ENCODE peak calls at places on chromosomes 6 and 20, in six cellular contexts. C is HCT116, P is H1, Y is K562, Q is GM12878, E is HepG2. I is an unnamed sample.
A peak's percentile ranks its signal among the peaks of the same experiment; 100 is the strongest.

GRCh38 chr20:10131612-10132345 is 86.9 kb upstream of the SNAP25 start:
- DNase-seq in C (no peak), P (peak; percentile 54), Y (no peak), Q (no peak), E (no peak), I (no peak)

GRCh38 chr6:40383348-40384115 is 203.6 kb downstream of the LRFN2 start:
- DNase-seq in C (no peak), P (no peak), Y (no peak), Q (no peak), E (no peak), I (no peak)

GRCh38 chr6:52365871-52366540 is 4.1 kb downstream of the PAQR8 start:
- DNase-seq in C (no peak), P (no peak), Y (no peak), Q (no peak), E (no peak), I (no peak)

GRCh38 chr20:51014797-51015722 is 7.8 kb downstream of the KCNG1 start:
- DNase-seq in C (no peak), P (peak; percentile 93), Y (peak; percentile 68), Q (no peak), E (peak; percentile 47), I (peak; percentile 76)

GRCh38 chr20:50527068-50527605 is 17.0 kb downstream of the PTPN1 start:
- DNase-seq in C (no peak), P (no peak), Y (no peak), Q (no peak), E (no peak), I (no peak)

GRCh38 chr6:111150577-111150976 is 63.3 kb downstream of the SLC16A10 start:
- DNase-seq in C (no peak), P (no peak), Y (no peak), Q (no peak), E (no peak), I (no peak)

GRCh38 chr20:11511816-11512215 is 405.9 kb upstream of the BTBD3 start:
- DNase-seq in C (no peak), P (no peak), Y (no peak), Q (peak; percentile 5), E (no peak), I (no peak)

GRCh38 chr6:141252828-141253608 is 879.7 kb upstream of the GJE1 start:
- DNase-seq in C (no peak), P (no peak), Y (no peak), Q (no peak), E (no peak), I (no peak)

GRCh38 chr6:87553159-87553765 is 36.5 kb downstream of the RARS2 start:
- DNase-seq in C (no peak), P (no peak), Y (no peak), Q (no peak), E (no peak), I (peak; percentile 12)

GRCh38 chr6:163579111-163579879 is 164.8 kb downstream of the QKI start:
- DNase-seq in C (no peak), P (no peak), Y (peak; percentile 26), Q (no peak), E (no peak), I (no peak)

GRCh38 chr6:129860901-129861665 is at the start of gene TMEM244:
- DNase-seq in C (no peak), P (no peak), Y (no peak), Q (no peak), E (no peak), I (no peak)

GRCh38 chr20:13891575-13891974 is 98.8 kb downstream of the SEL1L2 start:
- DNase-seq in C (no peak), P (no peak), Y (no peak), Q (no peak), E (no peak), I (no peak)

GRCh38 chr20:56381501-56381900 is 10.5 kb downstream of the AURKA start:
- DNase-seq in C (no peak), P (no peak), Y (no peak), Q (no peak), E (no peak), I (no peak)

GRCh38 chr6:161393292-161393691 is 119.4 kb upstream of the AGPAT4 start:
- DNase-seq in C (no peak), P (no peak), Y (no peak), Q (no peak), E (no peak), I (no peak)

GRCh38 chr20:20217626-20218025 is 150.3 kb upstream of the INSM1 start:
- DNase-seq in C (no peak), P (no peak), Y (no peak), Q (no peak), E (no peak), I (no peak)

GRCh38 chr6:122276637-122277036 is 122.8 kb upstream of the HSF2 start:
- DNase-seq in C (no peak), P (no peak), Y (no peak), Q (no peak), E (no peak), I (no peak)

GRCh38 chr6:5671162-5671561 is 335.6 kb downstream of the NRN1 start:
- DNase-seq in C (no peak), P (no peak), Y (peak; percentile 26), Q (no peak), E (peak; percentile 28), I (no peak)

GRCh38 chr6:56573624-56574023 is 69.1 kb downstream of the DST start:
- DNase-seq in C (no peak), P (no peak), Y (no peak), Q (no peak), E (peak; percentile 19), I (no peak)

GRCh38 chr20:23669866-23670265 is 19.0 kb downstream of the CST4 start:
- DNase-seq in C (no peak), P (no peak), Y (no peak), Q (no peak), E (no peak), I (no peak)

GRCh38 chr20:41002842-41003142 is 25.8 kb upstream of the TOP1 start:
- DNase-seq in C (no peak), P (no peak), Y (no peak), Q (no peak), E (no peak), I (no peak)

GRCh38 chr20:41003143-41003932 is 25.3 kb upstream of the TOP1 start:
- DNase-seq in C (peak; percentile 98), P (no peak), Y (peak; percentile 61), Q (no peak), E (peak; percentile 99), I (peak; percentile 76)

GRCh38 chr20:41000628-41001027 is 28.0 kb upstream of the TOP1 start:
- DNase-seq in C (no peak), P (no peak), Y (no peak), Q (no peak), E (no peak), I (no peak)

GRCh38 chr20:40999841-41000240 is 28.8 kb upstream of the TOP1 start:
- DNase-seq in C (no peak), P (no peak), Y (no peak), Q (no peak), E (no peak), I (no peak)

DNA sequence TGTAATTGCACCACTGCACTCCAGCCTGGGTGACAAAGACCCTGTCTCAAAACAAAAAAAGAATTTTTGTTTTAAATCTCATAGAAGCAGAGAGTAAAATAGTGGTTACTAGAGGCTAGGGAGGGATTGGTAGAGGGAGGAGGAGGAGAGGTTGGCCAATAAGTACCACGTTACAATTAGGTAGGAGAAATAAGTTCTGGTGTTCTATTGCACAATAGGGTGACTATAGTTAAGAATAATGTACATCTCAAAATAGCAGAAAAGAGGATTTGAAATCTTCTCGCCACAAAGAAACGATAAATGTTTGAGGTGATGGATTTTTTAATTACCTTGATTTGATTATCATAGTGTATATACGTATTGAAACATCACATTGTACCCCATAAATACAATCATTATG is 27.1 kb upstream of the TOP1 start:
- DNase-seq in C (no peak), P (no peak), Y (no peak), Q (no peak), E (no peak), I (no peak)
- TF ChIP-seq JUND in C (no peak), P (no peak), Y (no peak), Q (no peak), E (no peak), I (no peak)

DNA sequence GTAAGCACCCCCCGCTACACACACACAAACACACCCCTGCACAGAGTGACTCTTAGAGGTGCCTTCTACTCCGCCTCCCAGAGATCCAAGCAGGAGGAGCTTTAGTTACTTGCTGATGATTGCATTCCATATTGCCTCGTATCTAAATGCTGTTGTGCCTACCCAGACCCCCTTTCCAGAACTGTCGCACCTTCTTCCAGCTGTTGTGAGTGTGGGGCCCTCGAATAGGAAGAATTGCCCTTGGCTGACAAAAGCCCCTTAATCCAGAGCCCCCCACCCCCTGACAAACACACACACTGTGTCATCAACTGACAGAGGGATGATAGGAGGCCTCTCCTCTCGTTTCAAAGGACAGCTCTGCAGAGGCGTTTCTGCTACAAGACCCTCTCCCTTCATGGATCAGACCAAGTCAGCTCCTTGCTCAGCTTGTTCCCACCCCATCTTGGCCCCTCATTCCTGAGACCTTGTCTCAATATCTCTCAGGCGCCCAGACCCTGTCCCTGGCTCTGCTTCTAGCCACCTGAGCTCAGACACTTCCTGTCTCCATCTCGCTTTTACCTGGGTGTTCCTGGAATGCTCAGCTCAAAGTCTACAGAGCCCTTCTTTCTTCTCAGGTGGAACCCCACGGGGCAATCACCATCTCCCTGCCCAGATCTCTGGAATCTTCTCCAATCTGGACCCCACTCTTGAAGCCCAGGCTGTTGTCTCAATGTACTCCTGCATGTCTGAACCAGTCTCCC is 4.0 kb upstream of the VSX1 start:
- DNase-seq in C (no peak), P (no peak), Y (no peak), Q (no peak), E (no peak), I (no peak)
- TF ChIP-seq JUND in C (no peak), P (no peak), Y (no peak), Q (no peak), E (no peak), I (no peak)

DNA sequence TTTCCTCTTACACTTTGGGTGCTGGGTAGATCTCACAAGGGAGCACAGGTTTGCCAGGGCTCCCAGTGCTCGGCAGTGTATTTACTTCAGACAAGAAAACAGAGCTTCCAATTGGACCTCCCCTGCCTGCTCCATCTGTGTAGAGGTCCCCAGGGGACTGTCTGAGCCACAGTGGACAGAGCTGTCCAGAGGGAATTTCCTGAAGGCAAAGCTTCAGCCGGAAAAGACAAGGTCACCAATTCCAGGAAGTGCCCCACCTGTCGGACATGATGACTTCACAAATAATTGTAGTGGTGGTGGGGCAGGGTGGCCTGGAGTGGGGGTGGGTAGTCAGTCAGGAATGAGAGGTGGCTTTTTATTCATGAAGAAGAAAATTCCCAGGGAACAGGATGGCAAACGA is 18.6 kb downstream of the ADGRF5 start:
- DNase-seq in C (no peak), P (no peak), Y (no peak), Q (no peak), E (peak; percentile 30), I (peak; percentile 48)
- TF ChIP-seq JUND in C (no peak), P (no peak), Y (no peak), Q (no peak), E (no peak), I (no peak)

GRCh38 chr20:4431446-4431845 is 290.3 kb upstream of the PRND start:
- DNase-seq in C (no peak), P (no peak), Y (no peak), Q (no peak), E (no peak), I (no peak)

GRCh38 chr20:4434681-4435080 is 287.0 kb upstream of the PRND start:
- DNase-seq in C (no peak), P (no peak), Y (no peak), Q (no peak), E (no peak), I (no peak)

GRCh38 chr20:4437131-4437530 is 284.6 kb upstream of the PRND start:
- DNase-seq in C (no peak), P (no peak), Y (no peak), Q (no peak), E (no peak), I (no peak)

GRCh38 chr20:4435671-4436070 is 286.0 kb upstream of the PRND start:
- DNase-seq in C (no peak), P (peak; percentile 28), Y (no peak), Q (no peak), E (no peak), I (no peak)

GRCh38 chr20:4435210-4435609 is 286.5 kb upstream of the PRND start:
- DNase-seq in C (no peak), P (no peak), Y (no peak), Q (no peak), E (no peak), I (no peak)
- TF ChIP-seq JUND in C (no peak), P (no peak), Y (no peak), Q (no peak), E (no peak), I (no peak)

I was measured in T47D.